ENCODE peak calls at places on chromosomes 4 and X, in ten cellular contexts. O is right cardiac atrium; X is heart right ventricle; N is mammary epithelial cell; V is hepatocyte; L is IMR-90; R is CD8-positive, alpha-beta memory T cell; D is H9; A is lung; B is BE2C. W is an unnamed sample.
A peak's percentile ranks its signal among the peaks of the same experiment; 100 is the strongest.

GRCh38 chr4:4969298-4969697 is 50.0 kb downstream of the CYTL1 start:
- DNase-seq in D (no peak), V (no peak), N (peak; percentile 16), L (peak; percentile 3), X (no peak), B (no peak), O (peak; percentile 67), A (no peak), R (no peak), W (no peak)

GRCh38 chrX:11423362-11423818 is 130.2 kb downstream of the AMELX start:
- DNase-seq in A (peak; percentile 33), R (no peak), N (peak; percentile 30), D (no peak), O (peak; percentile 38), L (peak; percentile 90), B (no peak), V (no peak), X (no peak), W (no peak)

GRCh38 chr4:7817877-7818675 is 121.6 kb downstream of the AFAP1 start:
- DNase-seq in D (no peak), N (no peak), R (no peak), X (peak; percentile 26), V (peak; percentile 43), A (no peak), L (peak; percentile 58), O (peak; percentile 79), B (peak; percentile 97), W (no peak)

GRCh38 chr4:17284323-17285175 is 227.3 kb downstream of the QDPR start:
- DNase-seq in D (no peak), B (no peak), A (no peak), R (no peak), O (peak; percentile 72), X (peak; percentile 20), L (no peak), N (no peak), V (no peak), W (no peak)

GRCh38 chr4:144647095-144647959 is 1.4 kb downstream of the HHIP start:
- DNase-seq in L (peak; percentile 51), O (peak; percentile 20), A (no peak), D (peak; percentile 32), X (no peak), N (no peak), V (peak; percentile 25), B (no peak), R (no peak), W (peak; percentile 82)

GRCh38 chr4:41380758-41381157 is 124.0 kb downstream of the UCHL1 start:
- DNase-seq in N (no peak), R (no peak), V (no peak), B (no peak), X (no peak), D (no peak), A (no peak), O (no peak), L (no peak), W (no peak)

GRCh38 chrX:107686792-107687191 is 58.5 kb downstream of the PRPS1 start:
- DNase-seq in N (peak; percentile 21), A (no peak), X (no peak), V (no peak), R (no peak), O (no peak), B (no peak), D (no peak), L (peak; percentile 35), W (no peak)

GRCh38 chr4:186487726-186488125 is 67.6 kb downstream of the MTNR1A start:
- DNase-seq in A (no peak), V (no peak), D (no peak), B (no peak), R (no peak), N (no peak), L (no peak), X (no peak), O (no peak), W (no peak)

GRCh38 chr4:168318266-168318895 is at the start of gene DDX60:
- DNase-seq in V (peak; percentile 89), R (peak; percentile 86), L (peak; percentile 73), N (peak; percentile 91), O (peak; percentile 88), A (peak; percentile 76), B (peak; percentile 69), D (peak; percentile 71), X (peak; percentile 80), W (peak; percentile 88)

GRCh38 chr4:69760455-69760854 is at the start of gene SULT1B1:
- DNase-seq in R (no peak), A (no peak), X (no peak), N (peak; percentile 58), D (no peak), L (peak; percentile 43), O (peak; percentile 33), B (no peak), V (peak; percentile 56), W (no peak)

GRCh38 chr4:24917076-24917856 is 4.4 kb upstream of the CCDC149 start:
- DNase-seq in A (no peak), V (no peak), N (no peak), O (no peak), R (no peak), X (no peak), L (no peak), D (peak; percentile 64), B (no peak), W (no peak)

GRCh38 chr4:51894246-51894645 is 51.3 kb downstream of the DCUN1D4 start:
- DNase-seq in V (no peak), L (peak; percentile 35), N (peak; percentile 2), D (no peak), X (no peak), A (no peak), O (no peak), B (no peak), R (no peak), W (no peak)

GRCh38 chr4:41268024-41268423 is 11.3 kb downstream of the UCHL1 start:
- DNase-seq in V (no peak), X (no peak), R (no peak), O (no peak), B (no peak), L (no peak), D (no peak), N (no peak), A (no peak), W (no peak)

GRCh38 chr4:122831515-122832196 is 5.0 kb downstream of the FGF2 start:
- DNase-seq in X (no peak), L (peak; percentile 44), R (no peak), V (no peak), D (no peak), N (peak; percentile 51), A (no peak), B (no peak), O (no peak), W (no peak)

GRCh38 chr4:40811886-40812857 is 62.4 kb downstream of the NSUN7 start:
- DNase-seq in N (no peak), D (no peak), V (no peak), B (no peak), L (peak; percentile 32), A (no peak), O (no peak), X (no peak), R (no peak), W (no peak)

GRCh38 chr4:133154725-133155124 is 5.6 kb downstream of the PCDH10 start:
- DNase-seq in V (peak; percentile 57), R (no peak), D (no peak), B (peak; percentile 41), O (no peak), X (no peak), L (peak; percentile 41), A (no peak), N (no peak), W (peak; percentile 43)

GRCh38 chr4:133151681-133152329 is 2.7 kb downstream of the PCDH10 start:
- DNase-seq in R (no peak), A (no peak), X (no peak), D (peak; percentile 73), V (peak; percentile 58), O (peak; percentile 58), N (no peak), L (no peak), B (peak; percentile 90), W (peak; percentile 75)

GRCh38 chr4:133152330-133152791 is 3.3 kb downstream of the PCDH10 start:
- DNase-seq in O (peak; percentile 63), V (no peak), A (no peak), N (no peak), R (no peak), B (peak; percentile 32), X (no peak), D (peak; percentile 49), L (no peak), W (peak; percentile 29)

GRCh38 chr4:133151301-133151680 is 2.2 kb downstream of the PCDH10 start:
- DNase-seq in A (no peak), O (peak; percentile 43), N (no peak), B (peak; percentile 70), D (no peak), X (no peak), V (no peak), R (no peak), L (no peak), W (peak; percentile 71)

GRCh38 chr4:133152801-133153526 is 3.9 kb downstream of the PCDH10 start:
- DNase-seq in A (no peak), D (peak; percentile 22), O (no peak), L (no peak), N (no peak), R (no peak), X (no peak), B (peak; percentile 8), V (peak; percentile 23), W (peak; percentile 8)
- H3K27me3 ChIP-seq in A (peaks cover 2% of the 10 kb centered on the region), D (peaks cover 38% of the 10 kb centered on the region), O (no peaks in the 10 kb centered on the region), L (peaks cover 44% of the 10 kb centered on the region), N (peaks cover 64% of the 10 kb centered on the region), R (peaks cover 7% of the 10 kb centered on the region), X (peaks cover 67% of the 10 kb centered on the region), B (no peaks in the 10 kb centered on the region), V (peaks cover 52% of the 10 kb centered on the region), W (peaks cover 65% of the 10 kb centered on the region)

GRCh38 chrX:136780738-136781137 is at the start of gene ARHGEF6:
- DNase-seq in O (no peak), X (no peak), V (no peak), B (peak; percentile 9), R (no peak), A (no peak), N (no peak), D (no peak), L (no peak), W (no peak)
- H3K27me3 ChIP-seq in O (no peaks in the 10 kb centered on the region), X (no peaks in the 10 kb centered on the region), V (no peaks in the 10 kb centered on the region), B (no peaks in the 10 kb centered on the region), R (no peaks in the 10 kb centered on the region), A (no peaks in the 10 kb centered on the region), N (no peaks in the 10 kb centered on the region), D (no peaks in the 10 kb centered on the region), L (peaks cover 1% of the 10 kb centered on the region), W (no peaks in the 10 kb centered on the region)

GRCh38 chrX:72132456-72132855 is 741 bp upstream of the RTL5 start:
- DNase-seq in L (no peak), R (no peak), O (no peak), X (no peak), N (no peak), A (no peak), D (no peak), V (no peak), B (no peak), W (no peak)
- H3K27me3 ChIP-seq in L (peaks cover 52% of the 10 kb centered on the region), R (no peaks in the 10 kb centered on the region), O (no peaks in the 10 kb centered on the region), X (no peaks in the 10 kb centered on the region), N (peaks cover 3% of the 10 kb centered on the region), A (no peaks in the 10 kb centered on the region), D (peaks cover 13% of the 10 kb centered on the region), V (no peaks in the 10 kb centered on the region), B (no peaks in the 10 kb centered on the region), W (peaks cover 49% of the 10 kb centered on the region)

DNA sequence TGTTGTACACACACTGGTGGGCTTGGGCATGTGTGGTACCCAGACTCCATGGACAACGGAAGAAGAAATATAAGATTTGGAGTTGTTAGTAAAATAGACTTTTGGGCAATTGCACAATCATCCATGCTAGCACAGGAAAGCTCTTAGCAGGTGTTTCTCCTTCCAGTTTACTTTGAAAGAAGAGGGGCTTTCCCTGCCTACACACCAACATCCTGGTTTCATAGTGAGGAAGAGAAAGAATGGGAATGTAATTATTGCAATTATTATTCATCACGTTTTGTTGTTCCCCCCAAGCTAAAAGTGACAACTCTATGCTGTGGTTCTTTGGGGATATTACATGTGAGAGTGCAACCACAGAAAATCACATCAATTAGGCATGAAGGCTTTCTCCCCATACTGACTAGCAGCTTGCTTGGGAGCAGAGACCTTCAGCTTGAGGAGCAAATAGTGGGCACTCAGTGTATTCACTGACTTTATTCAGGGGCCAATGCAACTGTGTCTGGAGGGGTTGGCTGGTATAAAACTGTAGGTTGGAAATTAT is 57.2 kb upstream of the PUDP start:
- DNase-seq in D (no peak), X (no peak), V (no peak), B (no peak), A (no peak), N (no peak), L (no peak), R (no peak), O (no peak), W (no peak)
- H3K27me3 ChIP-seq in D (no peaks in the 10 kb centered on the region), X (no peaks in the 10 kb centered on the region), V (no peaks in the 10 kb centered on the region), B (no peaks in the 10 kb centered on the region), A (no peaks in the 10 kb centered on the region), N (no peaks in the 10 kb centered on the region), L (no peaks in the 10 kb centered on the region), R (no peaks in the 10 kb centered on the region), O (no peaks in the 10 kb centered on the region), W (no peaks in the 10 kb centered on the region)